ENCODE peak calls at places on chromosome 10, in ten cellular contexts. Y is AG10803, Q is endodermal cell, O is GM12892, Z is stomach, P is NT2/D1, S is MM.1S, W is T-helper 2 cell, H is AG08396, E is COLO829. I is an unnamed sample.

GRCh38 chr10:127797339-127797738 is 60.4 kb downstream of the FOXI2 start:
- DNase-seq in Y (no peak), Q (no peak), O (peak; percentile 8), Z (no peak), P (no peak), S (no peak), W (no peak), H (no peak), E (no peak), I (no peak)

GRCh38 chr10:17617031-17617911 is at the start of gene HACD1:
- DNase-seq in Y (peak; percentile 57), Q (peak; percentile 93), O (peak; percentile 37), Z (peak; percentile 75), P (no peak), S (no peak), W (peak; percentile 20), H (peak; percentile 89), E (no peak), I (peak; percentile 68)

GRCh38 chr10:75402486-75403143 is 1.1 kb upstream of the ZNF503 start:
- DNase-seq in Y (no peak), Q (peak; percentile 80), O (no peak), Z (peak; percentile 42), P (no peak), S (peak; percentile 45), W (no peak), H (peak; percentile 40), E (no peak), I (no peak)

GRCh38 chr10:72315054-72315453 is 39.7 kb downstream of the DNAJB12 start:
- DNase-seq in Y (no peak), Q (no peak), O (peak; percentile 3), Z (no peak), P (no peak), S (no peak), W (no peak), H (no peak), E (no peak), I (no peak)

GRCh38 chr10:131891929-131892816 is 8.6 kb upstream of the PPP2R2D start:
- DNase-seq in Y (no peak), Q (peak; percentile 48), O (no peak), Z (no peak), P (no peak), S (no peak), W (no peak), H (no peak), E (no peak), I (no peak)

GRCh38 chr10:120943542-120943941 is 92.4 kb downstream of the WDR11 start:
- DNase-seq in Y (no peak), Q (no peak), O (no peak), Z (no peak), P (no peak), S (no peak), W (no peak), H (no peak), E (no peak), I (no peak)

GRCh38 chr10:58622286-58622685 is 109.6 kb downstream of the BICC1 start:
- DNase-seq in Y (peak; percentile 68), Q (no peak), O (no peak), Z (no peak), P (no peak), S (no peak), W (no peak), H (no peak), E (no peak), I (no peak)

GRCh38 chr10:11517150-11517549 is 94.3 kb downstream of the USP6NL start:
- DNase-seq in Y (no peak), Q (no peak), O (peak; percentile 19), Z (no peak), P (no peak), S (no peak), W (no peak), H (no peak), E (no peak), I (no peak)

GRCh38 chr10:114491419-114491818 is 87.1 kb upstream of the AFAP1L2 start:
- DNase-seq in Y (no peak), Q (no peak), O (no peak), Z (no peak), P (no peak), S (no peak), W (no peak), H (no peak), E (no peak), I (no peak)

GRCh38 chr10:120005408-120006280 is 113.1 kb downstream of the SEC23IP start:
- DNase-seq in Y (no peak), Q (peak; percentile 58), O (no peak), Z (no peak), P (no peak), S (no peak), W (no peak), H (no peak), E (no peak), I (no peak)

GRCh38 chr10:69676301-69676700 is 46.3 kb downstream of the FAM241B start:
- DNase-seq in Y (no peak), Q (no peak), O (no peak), Z (no peak), P (no peak), S (no peak), W (no peak), H (no peak), E (no peak), I (no peak)

GRCh38 chr10:10092581-10092980 is 925.1 kb upstream of the CELF2 start:
- DNase-seq in Y (peak; percentile 4), Q (peak; percentile 61), O (no peak), Z (no peak), P (no peak), S (no peak), W (no peak), H (no peak), E (no peak), I (no peak)

GRCh38 chr10:125023269-125023668 is 81.3 kb downstream of the ZRANB1 start:
- DNase-seq in Y (no peak), Q (no peak), O (no peak), Z (peak; percentile 54), P (no peak), S (no peak), W (no peak), H (no peak), E (no peak), I (no peak)

GRCh38 chr10:89981891-89982290 is 280.5 kb downstream of the KIF20B start:
- DNase-seq in Y (no peak), Q (no peak), O (no peak), Z (no peak), P (no peak), S (no peak), W (no peak), H (no peak), E (no peak), I (no peak)

GRCh38 chr10:112624546-112625048 is 177.6 kb downstream of the VTI1A start:
- DNase-seq in Y (peak; percentile 7), Q (no peak), O (no peak), Z (no peak), P (no peak), S (no peak), W (no peak), H (no peak), E (no peak), I (no peak)

GRCh38 chr10:79223346-79224048 is 123.8 kb upstream of the PPIF start:
- DNase-seq in Y (no peak), Q (peak; percentile 69), O (no peak), Z (peak; percentile 37), P (no peak), S (no peak), W (no peak), H (no peak), E (peak; percentile 27), I (no peak)

I was measured in foreskin melanocyte.